ENCODE peak calls at places on chromosome 14, in ten cellular contexts. S, K, O, H, T, V, I, M, W and C are unnamed samples.

GRCh38 chr14:66380143-66380542 is 106.0 kb upstream of the CCDC196 start:
- DNase-seq in S (no peak), K (no peak), O (no peak), H (no peak), T (no peak), V (no peak), I (no peak), M (no peak), W (no peak), C (no peak)

GRCh38 chr14:50381823-50382287 is 14.8 kb downstream of the CDKL1 start:
- DNase-seq in S (no peak), K (no peak), O (no peak), H (no peak), T (no peak), V (no peak), I (no peak), M (no peak), W (no peak), C (no peak)

GRCh38 chr14:102304611-102305506 is at the start of gene MOK:
- DNase-seq in S (peak; percentile 91), K (peak; percentile 92), O (peak; percentile 95), H (peak; percentile 89), T (peak; percentile 96), V (peak; percentile 96), I (peak; percentile 94), M (peak; percentile 95), W (peak; percentile 96), C (peak; percentile 97)

GRCh38 chr14:59333668-59334067 is 131.5 kb downstream of the GPR135 start:
- DNase-seq in S (no peak), K (no peak), O (no peak), H (no peak), T (peak; percentile 69), V (peak; percentile 97), I (peak; percentile 97), M (no peak), W (no peak), C (peak; percentile 74)

GRCh38 chr14:22870811-22871199 is 735 bp upstream of the LRP10 start:
- DNase-seq in S (no peak), K (no peak), O (no peak), H (peak; percentile 41), T (no peak), V (no peak), I (no peak), M (no peak), W (no peak), C (no peak)

GRCh38 chr14:104023325-104024055 is 62.0 kb upstream of the ASPG start:
- DNase-seq in S (no peak), K (no peak), O (no peak), H (no peak), T (no peak), V (no peak), I (no peak), M (no peak), W (no peak), C (no peak)

GRCh38 chr14:63220526-63220925 is 16.3 kb downstream of the RHOJ start:
- DNase-seq in S (no peak), K (no peak), O (no peak), H (no peak), T (no peak), V (no peak), I (no peak), M (no peak), W (no peak), C (no peak)

GRCh38 chr14:101888182-101888581 is 76.2 kb upstream of the DYNC1H1 start:
- DNase-seq in S (no peak), K (no peak), O (no peak), H (no peak), T (no peak), V (no peak), I (no peak), M (no peak), W (no peak), C (no peak)

GRCh38 chr14:64703393-64704144 is 655 bp upstream of the PLEKHG3 start:
- DNase-seq in S (no peak), K (no peak), O (no peak), H (no peak), T (no peak), V (peak; percentile 61), I (no peak), M (no peak), W (no peak), C (peak; percentile 62)

GRCh38 chr14:74945261-74945851 is 10.0 kb downstream of the PGF start:
- DNase-seq in S (no peak), K (no peak), O (no peak), H (no peak), T (peak; percentile 7), V (no peak), I (no peak), M (no peak), W (peak; percentile 75), C (no peak)

GRCh38 chr14:23604675-23605170 is 26.1 kb upstream of the JPH4 start:
- DNase-seq in S (no peak), K (no peak), O (no peak), H (no peak), T (no peak), V (no peak), I (no peak), M (no peak), W (no peak), C (no peak)

GRCh38 chr14:91573894-91574837 is 64.1 kb upstream of the PPP4R3A start:
- DNase-seq in S (peak; percentile 52), K (peak; percentile 57), O (peak; percentile 45), H (no peak), T (peak; percentile 89), V (peak; percentile 15), I (peak; percentile 22), M (no peak), W (peak; percentile 43), C (peak; percentile 76)

GRCh38 chr14:30211326-30211725 is 283.7 kb upstream of the PRKD1 start:
- DNase-seq in S (no peak), K (no peak), O (no peak), H (peak; percentile 61), T (no peak), V (no peak), I (peak; percentile 65), M (no peak), W (no peak), C (no peak)

GRCh38 chr14:54783660-54784015 is 119.0 kb downstream of the GCH1 start:
- DNase-seq in S (no peak), K (no peak), O (no peak), H (no peak), T (no peak), V (no peak), I (no peak), M (no peak), W (no peak), C (no peak)

GRCh38 chr14:45185110-45185814 is 49.5 kb downstream of the FANCM start:
- DNase-seq in S (no peak), K (no peak), O (no peak), H (no peak), T (no peak), V (no peak), I (peak; percentile 34), M (no peak), W (no peak), C (no peak)

GRCh38 chr14:34453226-34453625 is 8.8 kb downstream of the SPTSSA start:
- DNase-seq in S (no peak), K (no peak), O (no peak), H (no peak), T (no peak), V (no peak), I (no peak), M (no peak), W (no peak), C (no peak)

GRCh38 chr14:71362920-71363584 is 455.8 kb downstream of the PCNX1 start:
- DNase-seq in S (no peak), K (no peak), O (no peak), H (no peak), T (no peak), V (peak; percentile 69), I (peak; percentile 76), M (no peak), W (no peak), C (no peak)

GRCh38 chr14:99749142-99749541 is 44.1 kb upstream of the EML1 start:
- DNase-seq in S (no peak), K (no peak), O (no peak), H (no peak), T (no peak), V (no peak), I (no peak), M (no peak), W (no peak), C (peak; percentile 56)

GRCh38 chr14:67332468-67332867 is 27.1 kb downstream of the ATP6V1D start:
- DNase-seq in S (no peak), K (no peak), O (no peak), H (no peak), T (no peak), V (no peak), I (peak; percentile 19), M (no peak), W (no peak), C (no peak)

GRCh38 chr14:95701846-95702221 is 12.1 kb downstream of the TCL1A start:
- DNase-seq in S (no peak), K (no peak), O (no peak), H (no peak), T (no peak), V (peak; percentile 27), I (peak; percentile 22), M (no peak), W (no peak), C (no peak)

GRCh38 chr14:92637228-92637627 is 111.2 kb downstream of the LGMN start:
- DNase-seq in S (no peak), K (no peak), O (no peak), H (no peak), T (no peak), V (no peak), I (peak; percentile 39), M (no peak), W (no peak), C (peak; percentile 92)

GRCh38 chr14:95507701-95508103 is 8.7 kb downstream of the SYNE3 start:
- DNase-seq in S (no peak), K (no peak), O (no peak), H (no peak), T (no peak), V (peak; percentile 80), I (peak; percentile 73), M (no peak), W (no peak), C (no peak)

GRCh38 chr14:52313493-52313881 is 625 bp upstream of the PTGER2 start:
- DNase-seq in S (no peak), K (no peak), O (no peak), H (no peak), T (no peak), V (peak; percentile 57), I (peak; percentile 54), M (no peak), W (no peak), C (no peak)

GRCh38 chr14:37813746-37814145 is 218.3 kb downstream of the TTC6 start:
- DNase-seq in S (no peak), K (no peak), O (no peak), H (no peak), T (no peak), V (no peak), I (peak; percentile 46), M (no peak), W (no peak), C (no peak)

GRCh38 chr14:76902591-76902990 is 76.4 kb downstream of the LRRC74A start:
- DNase-seq in S (no peak), K (no peak), O (no peak), H (no peak), T (no peak), V (no peak), I (no peak), M (no peak), W (no peak), C (no peak)

GRCh38 chr14:102917469-102918211 is 4.8 kb upstream of the AMN start:
- DNase-seq in S (peak; percentile 48), K (no peak), O (peak; percentile 33), H (no peak), T (peak; percentile 58), V (peak; percentile 60), I (peak; percentile 26), M (no peak), W (peak; percentile 52), C (peak; percentile 16)

GRCh38 chr14:95871531-95871930 is 5.1 kb upstream of the TUNAR start:
- DNase-seq in S (no peak), K (no peak), O (no peak), H (no peak), T (no peak), V (no peak), I (no peak), M (no peak), W (no peak), C (no peak)

GRCh38 chr14:98724734-98725133 is 547.3 kb downstream of the BCL11B start:
- DNase-seq in S (no peak), K (no peak), O (no peak), H (no peak), T (no peak), V (no peak), I (no peak), M (no peak), W (no peak), C (no peak)